ENCODE peak calls at places on chromosomes 13 and 19, in four cellular contexts. Q is fibroblast of the conjunctiva, A is epithelial cell of esophagus, J is NCI-H345. Z is an unnamed sample.

GRCh38 chr19:1211494-1212234 is 6.1 kb downstream of the STK11 start:
- DNase-seq in Q (no peak), A (peak), J (no peak), Z (no peak)

GRCh38 chr19:8308891-8309291 is 733 bp upstream of the CD320 start:
- DNase-seq in Q (no peak), A (no peak), J (no peak), Z (no peak)

GRCh38 chr19:50365434-50366306 is at the start of gene NAPSA:
- DNase-seq in Q (no peak), A (no peak), J (no peak), Z (no peak)

GRCh38 chr13:99467764-99468163 is 33.5 kb upstream of the TM9SF2 start:
- DNase-seq in Q (no peak), A (peak), J (no peak), Z (no peak)

GRCh38 chr19:33284146-33284643 is 18.1 kb downstream of the CEBPA start:
- DNase-seq in Q (no peak), A (no peak), J (no peak), Z (no peak)

GRCh38 chr13:47288546-47288945 is 391.7 kb upstream of the HTR2A start:
- DNase-seq in Q (no peak), A (no peak), J (no peak), Z (no peak)

GRCh38 chr19:37855098-37855497 is 51.3 kb downstream of the WDR87 start:
- DNase-seq in Q (peak), A (peak), J (no peak), Z (peak)

GRCh38 chr19:8174706-8175105 is 25.3 kb upstream of the FBN3 start:
- DNase-seq in Q (no peak), A (peak), J (no peak), Z (no peak)

GRCh38 chr13:70424928-70425327 is 316.7 kb upstream of the KLHL1 start:
- DNase-seq in Q (no peak), A (no peak), J (no peak), Z (no peak)

GRCh38 chr19:57620673-57621348 is 6.8 kb downstream of the ZNF134 start:
- DNase-seq in Q (peak), A (no peak), J (no peak), Z (no peak)

GRCh38 chr13:95553614-95554385 is 1.3 kb downstream of the CLDN10 start:
- DNase-seq in Q (no peak), A (peak), J (peak), Z (no peak)

GRCh38 chr19:37304190-37304883 is 66.6 kb upstream of the ZNF527 start:
- DNase-seq in Q (no peak), A (no peak), J (peak), Z (no peak)

GRCh38 chr13:33280923-33281322 is 4.6 kb downstream of the STARD13 start:
- DNase-seq in Q (no peak), A (no peak), J (no peak), Z (no peak)

GRCh38 chr13:47256618-47257017 is 359.8 kb upstream of the HTR2A start:
- DNase-seq in Q (no peak), A (peak), J (no peak), Z (no peak)

GRCh38 chr13:21034602-21035190 is 26.7 kb downstream of the LATS2 start:
- DNase-seq in Q (no peak), A (no peak), J (no peak), Z (no peak)

GRCh38 chr13:106555631-106556328 is 12.2 kb downstream of the ARGLU1 start:
- DNase-seq in Q (no peak), A (no peak), J (no peak), Z (no peak)

GRCh38 chr13:39781381-39781780 is 125.9 kb downstream of the COG6 start:
- DNase-seq in Q (no peak), A (no peak), J (no peak), Z (no peak)

Z was measured in retinal pigment epithelial cell.